ENCODE peak calls at places on chromosomes 13 and 19, in five cellular contexts. One of them, this sample, is unnamed.

GRCh38 chr13:85729296-85729695 is 69.9 kb downstream of the SLITRK6 start:
- DNase-seq in cardiac fibroblast: peak
- DNase-seq in GM20000: no peak
- DNase-seq in colonic mucosa: no peak
- DNase-seq in IMR-90: peak
- DNase-seq in this sample: no peak

GRCh38 chr13:92054389-92054788 is 656.0 kb downstream of the GPC5 start:
- DNase-seq in IMR-90: no peak
- DNase-seq in colonic mucosa: no peak
- DNase-seq in GM20000: no peak
- DNase-seq in cardiac fibroblast: no peak
- DNase-seq in this sample: no peak

GRCh38 chr13:25249001-25249543 is 38.2 kb downstream of the MTMR6 start:
- DNase-seq in colonic mucosa: no peak
- DNase-seq in IMR-90: peak
- DNase-seq in cardiac fibroblast: peak
- DNase-seq in GM20000: peak
- DNase-seq in this sample: peak

GRCh38 chr19:752652-753517 is 2.0 kb downstream of the MISP start:
- DNase-seq in GM20000: no peak
- DNase-seq in colonic mucosa: peak
- DNase-seq in cardiac fibroblast: peak
- DNase-seq in IMR-90: peak
- DNase-seq in this sample: no peak

GRCh38 chr13:68940049-68940448 is 1167.6 kb upstream of the ATXN8OS start:
- DNase-seq in GM20000: no peak
- DNase-seq in cardiac fibroblast: no peak
- DNase-seq in IMR-90: no peak
- DNase-seq in colonic mucosa: no peak
- DNase-seq in this sample: no peak

GRCh38 chr19:22528956-22529355 is 105.2 kb upstream of the ZNF492 start:
- DNase-seq in colonic mucosa: no peak
- DNase-seq in cardiac fibroblast: no peak
- DNase-seq in IMR-90: no peak
- DNase-seq in GM20000: no peak
- DNase-seq in this sample: no peak

GRCh38 chr19:34436716-34437115 is 8.5 kb downstream of the UBA2 start:
- DNase-seq in GM20000: no peak
- DNase-seq in cardiac fibroblast: peak
- DNase-seq in colonic mucosa: no peak
- DNase-seq in IMR-90: no peak
- DNase-seq in this sample: no peak

GRCh38 chr13:20363604-20364003 is 131.5 kb upstream of the GJB6 start:
- DNase-seq in colonic mucosa: no peak
- DNase-seq in cardiac fibroblast: peak
- DNase-seq in GM20000: no peak
- DNase-seq in IMR-90: no peak
- DNase-seq in this sample: no peak

GRCh38 chr19:16830679-16831078 is 1.5 kb downstream of the SIN3B start:
- DNase-seq in colonic mucosa: no peak
- DNase-seq in cardiac fibroblast: peak
- DNase-seq in GM20000: no peak
- DNase-seq in IMR-90: peak
- DNase-seq in this sample: no peak

GRCh38 chr19:5880604-5881078 is 10.3 kb upstream of the FUT5 start:
- DNase-seq in colonic mucosa: peak
- DNase-seq in GM20000: no peak
- DNase-seq in IMR-90: peak
- DNase-seq in cardiac fibroblast: peak
- DNase-seq in this sample: no peak

GRCh38 chr13:28805193-28805819 is 14.8 kb upstream of the MTUS2 start:
- DNase-seq in cardiac fibroblast: peak
- DNase-seq in colonic mucosa: peak
- DNase-seq in GM20000: no peak
- DNase-seq in IMR-90: no peak
- DNase-seq in this sample: no peak
- TF ChIP-seq CTCF in cardiac fibroblast: peak
- TF ChIP-seq CTCF in colonic mucosa: no peak
- TF ChIP-seq CTCF in GM20000: peak
- TF ChIP-seq CTCF in IMR-90: peak
- TF ChIP-seq CTCF in this sample: peak

GRCh38 chr19:15260939-15261338 is 28.7 kb upstream of the EPHX3 start:
- DNase-seq in colonic mucosa: no peak
- DNase-seq in IMR-90: no peak
- DNase-seq in GM20000: no peak
- DNase-seq in cardiac fibroblast: peak
- DNase-seq in this sample: no peak
- TF ChIP-seq CTCF in colonic mucosa: no peak
- TF ChIP-seq CTCF in IMR-90: peak
- TF ChIP-seq CTCF in GM20000: no peak
- TF ChIP-seq CTCF in cardiac fibroblast: peak
- TF ChIP-seq CTCF in this sample: no peak

GRCh38 chr19:40662925-40663711 is 27.3 kb downstream of the NUMBL start:
- DNase-seq in GM20000: peak
- DNase-seq in cardiac fibroblast: peak
- DNase-seq in IMR-90: peak
- DNase-seq in colonic mucosa: peak
- DNase-seq in this sample: peak
- TF ChIP-seq CTCF in GM20000: no peak
- TF ChIP-seq CTCF in cardiac fibroblast: no peak
- TF ChIP-seq CTCF in IMR-90: peak
- TF ChIP-seq CTCF in colonic mucosa: no peak
- TF ChIP-seq CTCF in this sample: peak

GRCh38 chr19:55098716-55099556 is 18.5 kb downstream of the PPP1R12C start:
- DNase-seq in GM20000: peak
- DNase-seq in IMR-90: no peak
- DNase-seq in colonic mucosa: no peak
- DNase-seq in cardiac fibroblast: no peak
- DNase-seq in this sample: no peak
- TF ChIP-seq CTCF in GM20000: no peak
- TF ChIP-seq CTCF in IMR-90: no peak
- TF ChIP-seq CTCF in colonic mucosa: no peak
- TF ChIP-seq CTCF in cardiac fibroblast: peak
- TF ChIP-seq CTCF in this sample: peak

GRCh38 chr13:29733069-29733700 is 117.2 kb downstream of the UBL3 start:
- DNase-seq in GM20000: no peak
- DNase-seq in cardiac fibroblast: no peak
- DNase-seq in colonic mucosa: no peak
- DNase-seq in IMR-90: no peak
- DNase-seq in this sample: no peak

GRCh38 chr13:29730253-29730652 is 120.2 kb downstream of the UBL3 start:
- DNase-seq in GM20000: no peak
- DNase-seq in colonic mucosa: no peak
- DNase-seq in IMR-90: no peak
- DNase-seq in cardiac fibroblast: no peak
- DNase-seq in this sample: no peak
- TF ChIP-seq CTCF in GM20000: no peak
- TF ChIP-seq CTCF in colonic mucosa: no peak
- TF ChIP-seq CTCF in IMR-90: no peak
- TF ChIP-seq CTCF in cardiac fibroblast: peak
- TF ChIP-seq CTCF in this sample: no peak

GRCh38 chr13:40665754-40666057 is 735 bp downstream of the FOXO1 start:
- DNase-seq in IMR-90: no peak
- DNase-seq in GM20000: peak
- DNase-seq in cardiac fibroblast: no peak
- DNase-seq in colonic mucosa: no peak
- DNase-seq in this sample: peak

GRCh38 chr13:40664100-40665060 is 2.1 kb downstream of the FOXO1 start:
- DNase-seq in IMR-90: no peak
- DNase-seq in colonic mucosa: peak
- DNase-seq in cardiac fibroblast: peak
- DNase-seq in GM20000: peak
- DNase-seq in this sample: peak

GRCh38 chr13:40666905-40667621 is 622 bp upstream of the FOXO1 start:
- DNase-seq in GM20000: no peak
- DNase-seq in IMR-90: no peak
- DNase-seq in colonic mucosa: peak
- DNase-seq in cardiac fibroblast: no peak
- DNase-seq in this sample: peak

GRCh38 chr13:40666058-40666904 is at the start of gene FOXO1:
- DNase-seq in IMR-90: peak
- DNase-seq in colonic mucosa: peak
- DNase-seq in GM20000: peak
- DNase-seq in cardiac fibroblast: peak
- DNase-seq in this sample: peak

GRCh38 chr13:40665061-40665753 is 1.2 kb downstream of the FOXO1 start:
- DNase-seq in cardiac fibroblast: no peak
- DNase-seq in IMR-90: no peak
- DNase-seq in colonic mucosa: peak
- DNase-seq in GM20000: peak
- DNase-seq in this sample: peak
- TF ChIP-seq CTCF in cardiac fibroblast: no peak
- TF ChIP-seq CTCF in IMR-90: no peak
- TF ChIP-seq CTCF in colonic mucosa: no peak
- TF ChIP-seq CTCF in GM20000: peak
- TF ChIP-seq CTCF in this sample: peak

DNA sequence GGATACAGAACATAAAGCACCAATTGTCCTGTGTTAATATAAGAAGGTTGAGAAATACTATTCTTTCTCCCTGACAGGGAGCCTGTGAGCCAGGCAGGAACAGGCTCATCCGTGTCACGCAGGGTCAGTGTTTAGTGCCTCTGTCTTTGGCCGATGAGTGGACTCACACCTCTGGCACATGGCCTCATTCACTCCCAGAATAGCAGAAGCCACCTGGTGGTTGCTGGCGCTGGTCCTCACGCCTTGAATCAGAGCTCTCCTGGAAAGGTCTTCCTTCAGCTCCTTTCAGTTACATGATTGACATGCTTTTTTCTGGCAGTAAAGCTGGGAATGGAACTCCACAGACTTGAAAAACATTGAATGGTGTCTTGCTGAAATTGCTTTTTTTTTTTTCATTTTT is 28.1 kb upstream of the SIAH3 start:
- DNase-seq in colonic mucosa: no peak
- DNase-seq in GM20000: no peak
- DNase-seq in IMR-90: no peak
- DNase-seq in cardiac fibroblast: no peak
- DNase-seq in this sample: no peak
- TF ChIP-seq CTCF in colonic mucosa: no peak
- TF ChIP-seq CTCF in GM20000: no peak
- TF ChIP-seq CTCF in IMR-90: no peak
- TF ChIP-seq CTCF in cardiac fibroblast: peak
- TF ChIP-seq CTCF in this sample: peak

GRCh38 chr13:75569576-75569975 is 20.0 kb downstream of the UCHL3 start:
- DNase-seq in cardiac fibroblast: no peak
- DNase-seq in colonic mucosa: no peak
- DNase-seq in IMR-90: no peak
- DNase-seq in GM20000: no peak
- DNase-seq in this sample: no peak

DNA sequence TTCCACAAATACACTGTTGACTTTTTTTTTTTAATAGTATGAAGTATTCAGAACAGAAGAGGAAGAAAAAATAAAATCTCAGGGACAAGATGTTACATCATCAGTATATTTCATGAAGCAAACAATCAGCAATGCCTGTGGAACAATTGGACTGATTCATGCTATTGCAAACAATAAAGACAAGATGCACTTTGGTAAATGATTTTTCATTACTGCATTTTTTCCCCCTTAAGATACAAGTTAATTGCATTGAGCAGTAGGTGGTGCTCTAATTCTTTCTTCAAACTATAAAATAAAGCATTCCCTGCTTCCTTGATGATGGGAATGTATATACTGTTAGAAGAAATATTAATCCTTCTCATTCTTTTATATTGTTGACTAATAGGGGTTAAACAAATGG is 17.1 kb downstream of the UCHL3 start:
- DNase-seq in colonic mucosa: no peak
- DNase-seq in IMR-90: peak
- DNase-seq in GM20000: no peak
- DNase-seq in cardiac fibroblast: peak
- DNase-seq in this sample: no peak
- TF ChIP-seq CTCF in colonic mucosa: no peak
- TF ChIP-seq CTCF in IMR-90: peak
- TF ChIP-seq CTCF in GM20000: no peak
- TF ChIP-seq CTCF in cardiac fibroblast: peak
- TF ChIP-seq CTCF in this sample: peak

DNA sequence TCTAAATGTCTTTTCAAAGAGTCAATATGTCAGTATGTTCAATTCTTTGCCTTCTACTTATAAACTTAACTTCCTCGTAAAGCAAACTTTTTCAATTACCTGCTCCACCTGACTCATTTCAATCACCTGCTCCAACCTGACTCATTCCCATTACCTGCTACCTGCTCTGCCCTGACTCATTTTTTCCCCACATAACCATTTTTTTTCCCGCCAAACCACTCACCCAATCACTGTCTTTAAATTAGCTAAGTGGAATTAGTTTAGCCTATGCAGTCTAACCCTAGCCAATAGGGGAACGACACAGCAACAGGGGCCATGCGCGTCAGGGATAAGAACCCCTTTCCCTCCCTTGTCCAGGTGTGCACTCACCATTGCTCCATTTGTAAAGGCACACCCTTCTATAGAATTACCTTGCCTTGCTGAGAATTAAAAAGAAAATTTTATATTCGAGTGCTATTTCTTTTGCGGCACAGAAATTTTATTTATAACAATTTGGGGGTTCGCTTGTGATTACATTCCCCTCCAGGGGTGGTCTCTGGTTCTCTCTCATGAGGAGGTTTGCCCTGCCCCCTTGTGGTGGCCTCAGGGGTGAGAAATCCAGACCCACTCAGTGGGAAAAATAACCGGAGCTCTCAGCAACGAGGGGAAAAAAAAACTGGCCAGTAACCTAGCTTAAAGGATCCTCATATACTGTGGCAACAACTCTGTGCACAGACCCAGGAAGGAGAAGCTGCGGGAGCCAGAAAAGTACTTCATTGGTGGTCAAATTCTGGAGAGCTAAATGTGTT is 193.1 kb downstream of the ZNF486 start:
- DNase-seq in GM20000: no peak
- DNase-seq in IMR-90: no peak
- DNase-seq in cardiac fibroblast: no peak
- DNase-seq in colonic mucosa: no peak
- DNase-seq in this sample: no peak
- TF ChIP-seq CTCF in GM20000: no peak
- TF ChIP-seq CTCF in IMR-90: no peak
- TF ChIP-seq CTCF in cardiac fibroblast: no peak
- TF ChIP-seq CTCF in colonic mucosa: no peak
- TF ChIP-seq CTCF in this sample: no peak

GRCh38 chr13:41401371-41401770 is 56.0 kb upstream of the RGCC start:
- DNase-seq in cardiac fibroblast: no peak
- DNase-seq in IMR-90: no peak
- DNase-seq in colonic mucosa: no peak
- DNase-seq in GM20000: no peak
- DNase-seq in this sample: no peak
- TF ChIP-seq CTCF in cardiac fibroblast: no peak
- TF ChIP-seq CTCF in IMR-90: no peak
- TF ChIP-seq CTCF in colonic mucosa: no peak
- TF ChIP-seq CTCF in GM20000: no peak
- TF ChIP-seq CTCF in this sample: no peak